ENCODE peak calls at places on chromosomes 16 and 17, in ten cellular contexts. P, Z, W, D, N, K, H, V, G and X are unnamed samples.

GRCh38 chr16:87431926-87432325 is 39.8 kb downstream of the MAP1LC3B start:
- DNase-seq in W (no peak), P (no peak), K (no peak), H (no peak), D (no peak), V (no peak), G (no peak), Z (no peak), N (no peak), X (peak)

GRCh38 chr16:57155702-57156350 is 30.0 kb downstream of the PSME3IP1 start:
- DNase-seq in Z (no peak), K (no peak), D (no peak), H (no peak), V (no peak), P (no peak), W (no peak), N (no peak), G (no peak), X (no peak)

GRCh38 chr17:40463122-40463550 is 19.9 kb downstream of the IGFBP4 start:
- DNase-seq in W (no peak), N (no peak), Z (no peak), H (no peak), D (no peak), G (no peak), K (no peak), V (no peak), P (no peak), X (no peak)

GRCh38 chr17:7854078-7854777 is 638 bp upstream of the TMEM88 start:
- DNase-seq in D (no peak), G (no peak), W (no peak), H (no peak), V (no peak), K (no peak), N (no peak), Z (no peak), P (no peak), X (no peak)

GRCh38 chr16:10968509-10968908 is 24.1 kb downstream of the CLEC16A start:
- DNase-seq in P (no peak), Z (no peak), D (no peak), G (no peak), K (no peak), W (no peak), N (no peak), H (no peak), V (no peak), X (no peak)

GRCh38 chr17:70552230-70552981 is 383.1 kb downstream of the KCNJ2 start:
- DNase-seq in W (peak), D (no peak), V (no peak), G (peak), Z (no peak), K (no peak), P (peak), H (no peak), N (no peak), X (no peak)

GRCh38 chr17:7440823-7441174 is 1.5 kb downstream of the FGF11 start:
- DNase-seq in N (no peak), P (no peak), Z (peak), D (no peak), W (no peak), V (no peak), H (no peak), K (no peak), G (no peak), X (peak)

GRCh38 chr17:80176757-80177156 is 6.9 kb downstream of the CARD14 start:
- DNase-seq in N (no peak), D (no peak), G (no peak), P (no peak), H (no peak), W (no peak), V (no peak), Z (no peak), K (no peak), X (no peak)

GRCh38 chr17:60618080-60618479 is 18.1 kb downstream of the PPM1D start:
- DNase-seq in N (no peak), H (no peak), Z (no peak), W (no peak), D (no peak), V (no peak), K (no peak), P (no peak), G (no peak), X (no peak)

GRCh38 chr16:70018254-70018653 is 67.1 kb downstream of the CLEC18A start:
- DNase-seq in V (no peak), D (no peak), P (no peak), K (peak), Z (peak), N (no peak), G (peak), H (no peak), W (no peak), X (no peak)

GRCh38 chr17:59893617-59894100 is 738 bp downstream of the RPS6KB1 start:
- DNase-seq in P (no peak), G (no peak), Z (peak), K (no peak), N (no peak), W (no peak), D (no peak), H (no peak), V (no peak), X (peak)

GRCh38 chr17:66506641-66507040 is 204.2 kb downstream of the PRKCA start:
- DNase-seq in Z (no peak), N (no peak), V (no peak), P (no peak), H (no peak), G (no peak), K (no peak), D (no peak), W (no peak), X (no peak)

GRCh38 chr17:37507108-37507507 is 17.4 kb downstream of the DUSP14 start:
- DNase-seq in D (no peak), H (no peak), V (no peak), P (no peak), Z (no peak), K (no peak), G (no peak), W (no peak), N (no peak), X (no peak)

GRCh38 chr17:37465058-37465616 is 24.6 kb upstream of the DUSP14 start:
- DNase-seq in P (no peak), K (no peak), V (no peak), Z (no peak), N (no peak), H (no peak), G (no peak), D (no peak), W (no peak), X (no peak)

GRCh38 chr17:2949469-2950044 is 113.8 kb downstream of the OR1D5 start:
- DNase-seq in V (no peak), K (no peak), D (no peak), W (no peak), P (no peak), G (no peak), N (no peak), Z (no peak), H (peak), X (no peak)

GRCh38 chr16:78175287-78175686 is 75.8 kb downstream of the WWOX start:
- DNase-seq in Z (no peak), H (no peak), P (no peak), N (no peak), V (no peak), G (no peak), K (no peak), D (no peak), W (no peak), X (no peak)